ENCODE peak calls at places on chromosomes 7 and 10, in nine cellular contexts. One of them, this sample, is unnamed.

GRCh38 chr7:117269417-117269816 is 53.4 kb downstream of the WNT2 start:
- DNase-seq in SK-N-SH: no peak
- DNase-seq in H1: no peak
- DNase-seq in fibroblast of lung: peak; percentile 98
- DNase-seq in PC-3: peak; percentile 89
- DNase-seq in mammary epithelial cell: peak; percentile 94
- DNase-seq in kidney: no peak
- DNase-seq in neural progenitor cell: no peak
- DNase-seq in GM23248: peak; percentile 97
- DNase-seq in this sample: no peak

GRCh38 chr10:67863094-67863493 is 21.4 kb upstream of the SIRT1 start:
- DNase-seq in SK-N-SH: no peak
- DNase-seq in H1: no peak
- DNase-seq in fibroblast of lung: no peak
- DNase-seq in PC-3: no peak
- DNase-seq in mammary epithelial cell: no peak
- DNase-seq in kidney: no peak
- DNase-seq in neural progenitor cell: no peak
- DNase-seq in GM23248: no peak
- DNase-seq in this sample: no peak

GRCh38 chr10:49068672-49069217 is 46.6 kb downstream of the VSTM4 start:
- DNase-seq in SK-N-SH: no peak
- DNase-seq in H1: no peak
- DNase-seq in fibroblast of lung: no peak
- DNase-seq in PC-3: no peak
- DNase-seq in mammary epithelial cell: no peak
- DNase-seq in kidney: no peak
- DNase-seq in neural progenitor cell: no peak
- DNase-seq in GM23248: no peak
- DNase-seq in this sample: no peak

GRCh38 chr7:93046641-93047040 is 71.1 kb downstream of the SAMD9 start:
- DNase-seq in SK-N-SH: no peak
- DNase-seq in H1: no peak
- DNase-seq in fibroblast of lung: no peak
- DNase-seq in PC-3: peak; percentile 56
- DNase-seq in mammary epithelial cell: no peak
- DNase-seq in kidney: no peak
- DNase-seq in neural progenitor cell: no peak
- DNase-seq in GM23248: no peak
- DNase-seq in this sample: no peak

GRCh38 chr10:6399241-6399701 is 180.8 kb downstream of the PRKCQ start:
- DNase-seq in SK-N-SH: no peak
- DNase-seq in H1: no peak
- DNase-seq in fibroblast of lung: peak; percentile 57
- DNase-seq in PC-3: no peak
- DNase-seq in mammary epithelial cell: no peak
- DNase-seq in kidney: no peak
- DNase-seq in neural progenitor cell: no peak
- DNase-seq in GM23248: no peak
- DNase-seq in this sample: peak; percentile 45

GRCh38 chr10:129941199-129942018 is 22.7 kb downstream of the EBF3 start:
- DNase-seq in SK-N-SH: no peak
- DNase-seq in H1: no peak
- DNase-seq in fibroblast of lung: no peak
- DNase-seq in PC-3: no peak
- DNase-seq in mammary epithelial cell: no peak
- DNase-seq in kidney: no peak
- DNase-seq in neural progenitor cell: no peak
- DNase-seq in GM23248: no peak
- DNase-seq in this sample: no peak

GRCh38 chr10:119897366-119897765 is 4.8 kb downstream of the SEC23IP start:
- DNase-seq in SK-N-SH: no peak
- DNase-seq in H1: no peak
- DNase-seq in fibroblast of lung: no peak
- DNase-seq in PC-3: no peak
- DNase-seq in mammary epithelial cell: no peak
- DNase-seq in kidney: no peak
- DNase-seq in neural progenitor cell: no peak
- DNase-seq in GM23248: no peak
- DNase-seq in this sample: no peak

GRCh38 chr7:150567168-150567567 is at the start of gene GIMAP4:
- DNase-seq in SK-N-SH: no peak
- DNase-seq in H1: no peak
- DNase-seq in fibroblast of lung: no peak
- DNase-seq in PC-3: no peak
- DNase-seq in mammary epithelial cell: no peak
- DNase-seq in kidney: no peak
- DNase-seq in neural progenitor cell: no peak
- DNase-seq in GM23248: no peak
- DNase-seq in this sample: no peak

GRCh38 chr10:57096044-57096443 is 735.0 kb upstream of the ZWINT start:
- DNase-seq in SK-N-SH: no peak
- DNase-seq in H1: no peak
- DNase-seq in fibroblast of lung: no peak
- DNase-seq in PC-3: no peak
- DNase-seq in mammary epithelial cell: no peak
- DNase-seq in kidney: peak; percentile 35
- DNase-seq in neural progenitor cell: no peak
- DNase-seq in GM23248: no peak
- DNase-seq in this sample: no peak

GRCh38 chr7:48183965-48184364 is 12.7 kb downstream of the ABCA13 start:
- DNase-seq in SK-N-SH: no peak
- DNase-seq in H1: no peak
- DNase-seq in fibroblast of lung: no peak
- DNase-seq in PC-3: no peak
- DNase-seq in mammary epithelial cell: no peak
- DNase-seq in kidney: no peak
- DNase-seq in neural progenitor cell: no peak
- DNase-seq in GM23248: no peak
- DNase-seq in this sample: no peak

GRCh38 chr7:44767912-44768662 is 19.4 kb downstream of the ZMIZ2 start:
- DNase-seq in SK-N-SH: peak; percentile 51
- DNase-seq in H1: no peak
- DNase-seq in fibroblast of lung: peak; percentile 19
- DNase-seq in PC-3: no peak
- DNase-seq in mammary epithelial cell: no peak
- DNase-seq in kidney: no peak
- DNase-seq in neural progenitor cell: peak; percentile 27
- DNase-seq in GM23248: peak; percentile 46
- DNase-seq in this sample: peak; percentile 85

GRCh38 chr10:49592726-49593563 is 17.2 kb upstream of the SLC18A3 start:
- DNase-seq in SK-N-SH: peak; percentile 79
- DNase-seq in H1: peak; percentile 86
- DNase-seq in fibroblast of lung: peak; percentile 24
- DNase-seq in PC-3: peak; percentile 99
- DNase-seq in mammary epithelial cell: peak; percentile 61
- DNase-seq in kidney: no peak
- DNase-seq in neural progenitor cell: peak; percentile 77
- DNase-seq in GM23248: peak; percentile 74
- DNase-seq in this sample: peak; percentile 65

GRCh38 chr10:4242561-4243035 is 457.6 kb upstream of the KLF6 start:
- DNase-seq in SK-N-SH: no peak
- DNase-seq in H1: no peak
- DNase-seq in fibroblast of lung: peak; percentile 98
- DNase-seq in PC-3: peak; percentile 52
- DNase-seq in mammary epithelial cell: peak; percentile 65
- DNase-seq in kidney: no peak
- DNase-seq in neural progenitor cell: peak; percentile 13
- DNase-seq in GM23248: peak; percentile 81
- DNase-seq in this sample: no peak

GRCh38 chr7:27165089-27165654 is at the start of gene HOXA9:
- DNase-seq in SK-N-SH: no peak
- DNase-seq in H1: no peak
- DNase-seq in fibroblast of lung: no peak
- DNase-seq in PC-3: peak; percentile 94
- DNase-seq in mammary epithelial cell: no peak
- DNase-seq in kidney: peak; percentile 96
- DNase-seq in neural progenitor cell: no peak
- DNase-seq in GM23248: peak; percentile 99
- DNase-seq in this sample: peak; percentile 90

DNA sequence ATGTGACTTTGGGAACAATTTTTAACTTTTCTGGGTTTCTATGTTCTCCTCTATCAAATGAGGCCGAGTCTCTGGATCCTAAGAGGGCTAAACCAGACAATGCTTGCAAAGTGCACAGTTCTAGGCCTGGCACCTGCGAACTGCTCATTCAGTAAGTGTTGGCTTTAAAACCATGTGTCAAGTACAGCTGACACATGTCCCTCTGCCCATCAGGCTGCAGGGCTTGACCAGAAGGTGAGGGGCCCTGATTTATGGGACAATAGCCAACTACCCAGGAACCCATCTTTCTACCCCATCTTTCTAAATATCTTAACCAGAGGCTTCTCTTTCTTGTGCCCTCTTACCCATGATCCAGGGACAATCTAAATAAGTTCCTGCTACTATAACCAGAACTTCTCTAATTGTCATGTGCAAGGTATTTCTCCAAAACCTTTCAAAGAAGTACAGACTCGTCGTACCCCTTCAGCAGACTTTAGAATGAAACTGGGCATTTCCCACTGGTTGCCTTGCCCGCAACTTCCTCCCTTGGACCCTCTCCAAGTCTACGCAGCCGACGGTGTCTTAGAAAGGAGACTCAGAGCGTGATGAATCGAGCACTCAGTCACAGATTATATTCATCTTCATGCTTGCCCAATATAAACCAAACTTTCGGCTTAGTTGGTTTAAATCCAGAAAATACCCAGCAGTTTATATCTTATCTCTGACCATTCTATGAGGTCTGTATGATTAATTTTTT is 69.8 kb upstream of the STEAP1B start:
- DNase-seq in SK-N-SH: no peak
- DNase-seq in H1: no peak
- DNase-seq in fibroblast of lung: peak; percentile 89
- DNase-seq in PC-3: peak; percentile 85
- DNase-seq in mammary epithelial cell: no peak
- DNase-seq in kidney: no peak
- DNase-seq in neural progenitor cell: no peak
- DNase-seq in GM23248: no peak
- DNase-seq in this sample: no peak
- H3K9ac ChIP-seq in SK-N-SH: no peak overlapping the region
- H3K9ac ChIP-seq in H1: no peak overlapping the region
- H3K9ac ChIP-seq in fibroblast of lung: no peak overlapping the region
- H3K9ac ChIP-seq in PC-3: peak overlapping the region; percentile 69
- H3K9ac ChIP-seq in mammary epithelial cell: no peak overlapping the region
- H3K9ac ChIP-seq in kidney: no peak overlapping the region
- H3K9ac ChIP-seq in neural progenitor cell: no peak overlapping the region
- H3K9ac ChIP-seq in GM23248: no peak overlapping the region
- H3K9ac ChIP-seq in this sample: no peak overlapping the region

DNA sequence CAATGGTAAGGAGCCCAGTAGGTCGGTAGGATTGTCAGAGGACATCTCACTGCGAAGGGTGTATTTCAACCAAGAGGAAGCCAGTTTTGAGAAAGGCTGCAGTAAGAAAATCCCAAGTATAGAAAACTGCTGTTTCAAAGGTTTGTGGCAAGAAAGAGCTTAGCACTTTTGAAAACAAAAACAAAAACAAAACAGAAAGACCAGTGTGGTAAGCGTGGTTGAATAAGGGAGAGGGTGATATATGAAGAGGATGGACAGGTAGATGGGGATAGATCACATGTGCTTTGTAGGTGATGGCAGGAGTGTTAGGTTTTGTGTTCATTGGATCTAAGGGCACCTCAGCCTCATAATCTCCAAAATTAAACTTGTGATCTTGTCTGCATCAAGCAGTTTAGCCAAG is 141.6 kb upstream of the WNT16 start:
- DNase-seq in SK-N-SH: no peak
- DNase-seq in H1: no peak
- DNase-seq in fibroblast of lung: no peak
- DNase-seq in PC-3: no peak
- DNase-seq in mammary epithelial cell: no peak
- DNase-seq in kidney: no peak
- DNase-seq in neural progenitor cell: no peak
- DNase-seq in GM23248: no peak
- DNase-seq in this sample: no peak
- H3K27ac ChIP-seq in SK-N-SH: no peak overlapping the region
- H3K27ac ChIP-seq in H1: no peak overlapping the region
- H3K27ac ChIP-seq in fibroblast of lung: no peak overlapping the region
- H3K27ac ChIP-seq in PC-3: no peak overlapping the region
- H3K27ac ChIP-seq in mammary epithelial cell: no peak overlapping the region
- H3K27ac ChIP-seq in kidney: no peak overlapping the region
- H3K27ac ChIP-seq in neural progenitor cell: no peak overlapping the region
- H3K27ac ChIP-seq in GM23248: no peak overlapping the region
- H3K27ac ChIP-seq in this sample: no peak overlapping the region

DNA sequence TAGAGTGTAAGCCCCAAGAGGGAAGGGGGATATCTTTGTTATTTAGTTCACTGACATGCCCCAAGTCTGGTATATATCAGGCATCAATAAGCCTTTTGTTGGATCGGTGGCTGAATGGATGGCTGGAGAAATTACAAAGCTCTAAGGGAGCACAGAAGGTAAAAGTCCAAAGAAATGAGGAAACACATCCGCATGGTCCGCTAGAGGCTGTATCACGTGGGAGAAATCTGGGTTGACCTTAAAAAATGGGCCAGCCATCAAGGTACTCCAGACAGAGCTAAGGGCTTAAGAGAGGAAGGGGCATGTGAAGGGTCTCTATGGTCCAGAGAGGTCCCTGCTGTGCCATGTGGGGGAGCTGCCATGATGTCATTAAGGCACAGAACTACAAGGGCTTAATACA is 32.1 kb downstream of the SCRN1 start:
- DNase-seq in SK-N-SH: no peak
- DNase-seq in H1: no peak
- DNase-seq in fibroblast of lung: no peak
- DNase-seq in PC-3: no peak
- DNase-seq in mammary epithelial cell: no peak
- DNase-seq in kidney: no peak
- DNase-seq in neural progenitor cell: no peak
- DNase-seq in GM23248: no peak
- DNase-seq in this sample: no peak
- H3K36me3 ChIP-seq in SK-N-SH: peaks cover 31% of the 10 kb centered on the region
- H3K36me3 ChIP-seq in H1: peaks cover 13% of the 10 kb centered on the region
- H3K36me3 ChIP-seq in fibroblast of lung: peaks cover 2% of the 10 kb centered on the region
- H3K36me3 ChIP-seq in PC-3: peaks cover 5% of the 10 kb centered on the region
- H3K36me3 ChIP-seq in mammary epithelial cell: no peaks in the 10 kb centered on the region
- H3K36me3 ChIP-seq in kidney: no peaks in the 10 kb centered on the region
- H3K36me3 ChIP-seq in neural progenitor cell: peaks cover 5% of the 10 kb centered on the region
- H3K36me3 ChIP-seq in GM23248: peaks cover 13% of the 10 kb centered on the region
- H3K36me3 ChIP-seq in this sample: no peaks in the 10 kb centered on the region

DNA sequence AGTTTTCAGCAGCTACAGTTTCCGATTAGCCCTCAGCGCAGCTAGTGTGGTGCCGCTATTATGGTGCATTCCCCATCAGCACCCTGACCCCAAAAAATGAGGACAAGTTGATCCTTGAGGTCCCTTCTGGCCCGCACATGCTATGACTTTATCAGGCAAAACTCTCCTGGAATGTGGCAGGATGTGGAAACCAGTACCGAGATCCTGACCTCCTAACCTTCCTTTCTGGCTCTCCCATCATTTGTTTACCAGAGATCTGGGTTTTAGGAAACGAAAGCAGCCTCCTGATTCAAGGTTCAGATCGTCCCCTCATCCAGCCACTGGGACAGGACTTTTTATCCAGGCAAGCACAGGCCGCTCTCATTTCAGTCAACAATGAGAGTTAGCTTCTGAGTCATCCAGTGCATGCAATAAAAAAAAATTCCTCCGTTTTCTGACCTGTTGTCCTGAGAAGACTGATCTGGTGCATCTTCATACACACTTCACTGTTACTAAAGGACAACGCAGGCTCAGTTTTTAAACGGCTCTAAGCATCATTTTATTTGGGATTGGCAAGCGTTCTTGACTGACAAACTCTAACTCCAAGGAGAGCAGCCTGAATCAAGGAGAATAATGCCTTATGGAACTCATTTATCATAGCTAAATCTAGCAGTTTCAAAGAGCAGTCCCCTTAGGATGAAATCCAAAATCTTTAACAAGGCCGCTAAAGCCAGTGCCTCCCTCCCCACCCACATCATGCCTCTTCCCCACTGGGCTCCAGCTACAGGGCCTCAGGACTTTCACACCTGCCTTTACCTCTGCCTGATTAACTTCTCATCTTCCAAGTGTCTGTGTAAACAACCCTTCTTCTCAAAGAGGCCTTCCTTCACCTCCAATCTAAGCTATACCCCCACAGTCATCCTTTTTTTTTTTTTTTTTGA is 17.1 kb downstream of the PDLIM1 start:
- DNase-seq in SK-N-SH: no peak
- DNase-seq in H1: peak; percentile 33
- DNase-seq in fibroblast of lung: peak; percentile 85
- DNase-seq in PC-3: peak; percentile 84
- DNase-seq in mammary epithelial cell: peak; percentile 87
- DNase-seq in kidney: no peak
- DNase-seq in neural progenitor cell: no peak
- DNase-seq in GM23248: peak; percentile 90
- DNase-seq in this sample: peak; percentile 66
- H3K9ac ChIP-seq in SK-N-SH: peak overlapping the region; percentile 59
- H3K9ac ChIP-seq in H1: no peak overlapping the region
- H3K9ac ChIP-seq in fibroblast of lung: peak overlapping the region; percentile 24
- H3K9ac ChIP-seq in PC-3: no peak overlapping the region
- H3K9ac ChIP-seq in mammary epithelial cell: peak overlapping the region; percentile 75
- H3K9ac ChIP-seq in kidney: no peak overlapping the region
- H3K9ac ChIP-seq in neural progenitor cell: no peak overlapping the region
- H3K9ac ChIP-seq in GM23248: peak overlapping the region; percentile 67
- H3K9ac ChIP-seq in this sample: no peak overlapping the region